ENCODE peak calls at places on chromosomes 11 and 22, in five cellular contexts. A is epithelial cell of esophagus; R is esophagus muscularis mucosa; E is AG09309; I is CD8-positive, alpha-beta memory T cell. V is an unnamed sample.
A peak's percentile ranks its signal among the peaks of the same experiment; 100 is the strongest.

GRCh38 chr22:29308791-29309262 is 2.4 kb downstream of the GAS2L1 start:
- DNase-seq in A (peak; percentile 72), R (no peak), E (peak; percentile 18), I (no peak), V (no peak)

GRCh38 chr11:12433571-12434061 is 56.2 kb downstream of the PARVA start:
- DNase-seq in A (no peak), R (peak; percentile 92), E (peak; percentile 77), I (no peak), V (peak; percentile 73)

GRCh38 chr11:110095554-110095953 is 2.4 kb downstream of the ZC3H12C start:
- DNase-seq in A (peak; percentile 87), R (no peak), E (no peak), I (no peak), V (no peak)

GRCh38 chr11:11149671-11150459 is 203.2 kb downstream of the CSNK2A3 start:
- DNase-seq in A (no peak), R (peak; percentile 80), E (no peak), I (peak; percentile 88), V (no peak)

GRCh38 chr11:113202431-113202830 is 112.0 kb upstream of the TTC12 start:
- DNase-seq in A (peak; percentile 73), R (no peak), E (no peak), I (no peak), V (no peak)

GRCh38 chr22:20463324-20464095 is 25.9 kb upstream of the SCARF2 start:
- DNase-seq in A (no peak), R (no peak), E (no peak), I (peak; percentile 72), V (no peak)

GRCh38 chr11:20873054-20873453 is 203.7 kb downstream of the NELL1 start:
- DNase-seq in A (peak; percentile 10), R (no peak), E (no peak), I (no peak), V (no peak)

GRCh38 chr11:66126064-66126463 is 56.0 kb downstream of the PACS1 start:
- DNase-seq in A (peak; percentile 88), R (no peak), E (no peak), I (no peak), V (no peak)

GRCh38 chr11:14315130-14315529 is 43.9 kb downstream of the RRAS2 start:
- DNase-seq in A (no peak), R (no peak), E (no peak), I (no peak), V (no peak)

GRCh38 chr22:32448980-32449379 is 15.3 kb downstream of the BPIFC start:
- DNase-seq in A (peak; percentile 89), R (no peak), E (no peak), I (no peak), V (no peak)

GRCh38 chr11:95182397-95182796 is 48.6 kb downstream of the SESN3 start:
- DNase-seq in A (peak; percentile 37), R (no peak), E (no peak), I (no peak), V (no peak)

GRCh38 chr22:37862570-37863325 is 13.5 kb downstream of the EIF3L start:
- DNase-seq in A (no peak), R (no peak), E (no peak), I (no peak), V (no peak)

GRCh38 chr11:111322534-111322933 is 24.2 kb downstream of the POU2AF3 start:
- DNase-seq in A (peak; percentile 39), R (no peak), E (no peak), I (no peak), V (no peak)

GRCh38 chr11:69138265-69138664 is 17.5 kb upstream of the SMIM38 start:
- DNase-seq in A (peak; percentile 35), R (no peak), E (peak; percentile 10), I (no peak), V (no peak)

GRCh38 chr11:86627776-86628455 is 44.5 kb downstream of the ME3 start:
- DNase-seq in A (no peak), R (no peak), E (peak; percentile 39), I (no peak), V (no peak)

GRCh38 chr11:45362636-45363035 is 76.5 kb upstream of the SYT13 start:
- DNase-seq in A (no peak), R (no peak), E (no peak), I (no peak), V (no peak)

GRCh38 chr11:114316980-114317675 is 20.9 kb downstream of the NNMT start:
- DNase-seq in A (no peak), R (no peak), E (no peak), I (no peak), V (peak; percentile 81)

GRCh38 chr11:32184057-32185055 is 93.5 kb downstream of the RCN1 start:
- DNase-seq in A (no peak), R (no peak), E (no peak), I (no peak), V (no peak)

GRCh38 chr11:8765294-8765693 is 82.7 kb downstream of the RPL27A start:
- DNase-seq in A (peak; percentile 53), R (no peak), E (no peak), I (no peak), V (peak; percentile 20)

GRCh38 chr11:108596701-108597100 is 3.1 kb upstream of the EXPH5 start:
- DNase-seq in A (no peak), R (no peak), E (no peak), I (no peak), V (no peak)

GRCh38 chr11:623999-624704 is 603 bp downstream of the CDHR5 start:
- DNase-seq in A (peak; percentile 62), R (no peak), E (no peak), I (no peak), V (no peak)

GRCh38 chr11:65078151-65078550 is 5.7 kb downstream of the CDCA5 start:
- DNase-seq in A (peak; percentile 67), R (no peak), E (no peak), I (peak; percentile 58), V (no peak)

GRCh38 chr11:31968774-31969433 is 122.0 kb upstream of the RCN1 start:
- DNase-seq in A (peak; percentile 17), R (no peak), E (peak; percentile 50), I (no peak), V (peak; percentile 61)

GRCh38 chr11:9232482-9232881 is 32.7 kb downstream of the DENND5A start:
- DNase-seq in A (no peak), R (no peak), E (no peak), I (no peak), V (no peak)

GRCh38 chr11:132343445-132343844 is 973.0 kb downstream of the NTM start:
- DNase-seq in A (peak; percentile 13), R (no peak), E (no peak), I (no peak), V (no peak)

GRCh38 chr22:24105018-24105360 is 76.3 kb upstream of the SUSD2 start:
- DNase-seq in A (no peak), R (no peak), E (no peak), I (no peak), V (peak; percentile 25)

GRCh38 chr11:122696662-122697061 is 41.1 kb downstream of the UBASH3B start:
- DNase-seq in A (no peak), R (no peak), E (no peak), I (peak; percentile 81), V (no peak)

GRCh38 chr11:71200172-71200716 is 52.1 kb downstream of the SHANK2 start:
- DNase-seq in A (peak; percentile 68), R (no peak), E (no peak), I (no peak), V (no peak)

GRCh38 chr11:789951-790350 is at the start of gene CEND1:
- DNase-seq in A (peak; percentile 44), R (no peak), E (no peak), I (no peak), V (no peak)

GRCh38 chr11:70420008-70420464 is 21.7 kb downstream of the CTTN start:
- DNase-seq in A (no peak), R (no peak), E (no peak), I (no peak), V (no peak)

GRCh38 chr11:57597461-57597892 is at the start of gene SERPING1:
- DNase-seq in A (no peak), R (peak; percentile 97), E (no peak), I (no peak), V (no peak)

DNA sequence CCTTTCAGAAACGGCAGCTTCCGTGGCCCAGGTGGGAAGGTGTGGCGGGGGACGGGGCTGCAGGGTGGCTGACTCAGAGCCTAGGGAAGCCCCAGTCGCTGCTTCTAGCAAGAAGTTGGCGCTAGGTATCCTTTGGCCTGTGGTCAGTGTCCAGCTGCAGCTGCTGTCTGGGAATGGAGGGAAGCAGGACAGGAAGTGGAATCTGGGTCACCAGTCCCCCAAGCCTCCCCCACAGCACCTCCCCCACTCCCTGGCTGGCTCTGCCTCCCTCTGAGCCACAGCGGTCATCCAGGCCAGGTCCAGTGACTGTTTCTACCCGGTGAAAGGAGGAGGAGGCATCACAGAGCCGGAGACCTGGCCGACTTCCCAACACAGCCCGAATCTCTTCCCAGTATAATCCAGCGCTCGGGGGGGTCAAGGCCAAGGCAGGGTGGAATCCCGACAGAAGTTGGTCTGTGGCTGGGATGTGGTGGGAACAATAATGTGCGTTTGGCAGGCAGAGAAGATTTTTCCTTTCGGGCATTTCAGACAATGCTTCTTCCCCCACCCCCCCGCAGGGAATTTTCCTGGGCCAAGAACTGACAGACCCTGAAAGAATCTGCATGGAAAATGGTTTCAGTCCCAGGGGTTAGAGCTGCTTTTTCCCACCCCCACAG is 45.1 kb downstream of the C11orf96 start:
- DNase-seq in A (no peak), R (peak; percentile 97), E (peak; percentile 80), I (no peak), V (peak; percentile 90)
- H3K4me3 ChIP-seq in A (no peak overlapping the region), R (peak overlapping the region; percentile 6), E (peak overlapping the region; percentile 2), I (no peak overlapping the region), V (no peak overlapping the region)

GRCh38 chr22:40638261-40638660 is 1.7 kb upstream of the MRTFA start:
- DNase-seq in A (peak; percentile 61), R (no peak), E (no peak), I (no peak), V (no peak)
- H3K4me3 ChIP-seq in A (no peak overlapping the region), R (peak overlapping the region; percentile 74), E (no peak overlapping the region), I (no peak overlapping the region), V (no peak overlapping the region)

DNA sequence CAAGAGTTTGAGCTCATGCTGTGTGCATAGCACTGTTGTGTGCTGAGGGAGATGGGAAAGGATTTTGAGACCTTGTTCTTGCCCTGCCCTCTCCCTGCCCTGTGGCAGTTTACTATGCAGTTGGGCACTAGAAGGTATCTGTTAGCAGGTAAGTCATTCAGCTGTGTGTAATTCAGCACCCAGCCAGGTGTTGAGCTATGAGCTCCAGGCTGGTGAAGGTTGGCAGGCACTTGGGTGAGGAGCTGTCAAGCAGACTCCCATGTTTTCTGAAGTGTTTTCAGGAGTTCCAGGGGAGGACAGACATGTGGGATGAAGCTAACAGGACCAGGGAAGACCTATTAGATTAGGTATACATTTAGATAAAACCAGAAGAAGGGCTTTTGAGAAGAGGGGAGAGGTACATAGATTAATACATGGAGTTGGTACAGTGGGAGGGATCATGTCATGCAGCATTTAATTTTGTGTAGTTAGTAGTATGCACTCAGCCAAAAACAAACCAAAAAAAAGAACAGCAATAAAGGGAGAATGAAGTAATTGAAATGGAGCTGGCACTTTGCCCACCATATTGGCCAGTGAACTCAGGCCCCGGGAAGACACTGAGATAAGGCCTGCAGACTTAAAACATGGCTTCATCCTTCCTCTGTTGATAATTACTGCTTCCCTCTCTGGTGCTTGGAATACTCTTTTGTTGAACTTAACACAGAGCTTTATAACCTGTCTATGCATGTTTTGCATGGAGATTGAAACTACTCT is 2.9 kb downstream of the PANX1 start:
- DNase-seq in A (peak; percentile 77), R (no peak), E (no peak), I (no peak), V (no peak)
- H3K4me3 ChIP-seq in A (no peak overlapping the region), R (peak overlapping the region; percentile 91), E (peak overlapping the region; percentile 32), I (no peak overlapping the region), V (peak overlapping the region; percentile 72)

DNA sequence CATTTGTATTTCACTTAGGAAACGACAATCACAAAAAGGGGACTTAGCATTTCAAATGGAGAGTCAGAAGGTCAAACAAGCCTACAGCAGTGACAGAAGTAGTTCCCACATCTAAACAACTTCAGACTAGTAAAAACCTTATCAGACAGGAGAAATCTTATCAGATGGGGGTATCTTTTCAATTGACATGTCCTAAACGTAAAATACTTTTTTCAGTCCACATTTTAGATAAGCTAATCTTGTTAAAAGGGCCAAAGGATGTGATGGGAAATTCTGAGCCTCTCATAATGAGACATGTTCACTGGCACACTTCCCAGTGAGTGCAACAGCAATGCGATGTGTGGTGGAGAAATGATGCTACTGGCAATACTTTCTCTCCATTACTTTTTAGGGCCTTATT is 2.4 kb downstream of the MAPK1 start:
- DNase-seq in A (peak; percentile 67), R (no peak), E (peak; percentile 71), I (no peak), V (peak; percentile 56)
- H3K4me3 ChIP-seq in A (no peak overlapping the region), R (peak overlapping the region; percentile 97), E (no peak overlapping the region), I (no peak overlapping the region), V (no peak overlapping the region)